ENCODE peak calls at places on chromosome 17, in six cellular contexts. F is astrocyte of the hippocampus; O is fibroblast of the aortic adventitia; A is fibroblast of mammary gland; D is stimulated activated CD8-positive, alpha-beta memory T cell treated with anti-CD3 and anti-CD28 coated beads, Interleukin-15, amount 100 ng/mL, for 24 hours; T is ACHN. U is an unnamed sample.

GRCh38 chr17:8807070-8807550 is 7.9 kb upstream of the MFSD6L start:
- DNase-seq in F (no peak), O (no peak), A (peak; percentile 6), D (no peak), T (no peak), U (peak; percentile 70)

GRCh38 chr17:75110307-75110937 is 653 bp downstream of the ARMC7 start:
- DNase-seq in F (no peak), O (no peak), A (no peak), D (no peak), T (peak; percentile 56), U (peak; percentile 27)

GRCh38 chr17:20197527-20197926 is 188.4 kb downstream of the SPECC1 start:
- DNase-seq in F (no peak), O (no peak), A (no peak), D (no peak), T (no peak), U (no peak)

GRCh38 chr17:64778367-64779290 is 116.5 kb upstream of the SMURF2 start:
- DNase-seq in F (peak; percentile 49), O (no peak), A (no peak), D (no peak), T (no peak), U (no peak)

GRCh38 chr17:8894673-8895578 is 27.5 kb upstream of the PIK3R6 start:
- DNase-seq in F (peak; percentile 82), O (peak; percentile 76), A (peak; percentile 77), D (no peak), T (peak; percentile 56), U (peak; percentile 45)

GRCh38 chr17:49399995-49400394 is 14.7 kb downstream of the PHB1 start:
- DNase-seq in F (no peak), O (no peak), A (no peak), D (no peak), T (no peak), U (no peak)

GRCh38 chr17:40952169-40952568 is 14.6 kb downstream of the KRT39 start:
- DNase-seq in F (no peak), O (no peak), A (no peak), D (no peak), T (no peak), U (no peak)

GRCh38 chr17:70110443-70110880 is 35.4 kb downstream of the KCNJ16 start:
- DNase-seq in F (peak; percentile 88), O (peak; percentile 59), A (peak; percentile 27), D (no peak), T (no peak), U (no peak)

GRCh38 chr17:31487063-31487647 is 95.7 kb downstream of the RAB11FIP4 start:
- DNase-seq in F (no peak), O (no peak), A (no peak), D (no peak), T (no peak), U (no peak)

GRCh38 chr17:71398706-71399620 is 721.9 kb upstream of the SOX9 start:
- DNase-seq in F (peak; percentile 45), O (peak; percentile 16), A (no peak), D (no peak), T (no peak), U (no peak)

GRCh38 chr17:8857919-8858318 is 9.6 kb downstream of the PIK3R6 start:
- DNase-seq in F (no peak), O (peak; percentile 18), A (peak; percentile 88), D (no peak), T (no peak), U (no peak)

GRCh38 chr17:2053380-2054261 is 1.3 kb upstream of the HIC1 start:
- DNase-seq in F (peak; percentile 89), O (peak; percentile 64), A (peak; percentile 76), D (peak; percentile 59), T (peak; percentile 76), U (no peak)

GRCh38 chr17:81462506-81463125 is 50.0 kb downstream of the ACTG1 start:
- DNase-seq in F (no peak), O (no peak), A (no peak), D (no peak), T (no peak), U (no peak)

GRCh38 chr17:27471321-27472269 is 15.3 kb downstream of the KSR1 start:
- DNase-seq in F (peak; percentile 73), O (no peak), A (peak; percentile 21), D (no peak), T (peak; percentile 50), U (no peak)

GRCh38 chr17:15354256-15354655 is 12.9 kb upstream of the TEKT3 start:
- DNase-seq in F (no peak), O (no peak), A (no peak), D (no peak), T (no peak), U (no peak)

GRCh38 chr17:65402513-65403086 is 158.8 kb downstream of the AXIN2 start:
- DNase-seq in F (no peak), O (no peak), A (no peak), D (no peak), T (no peak), U (no peak)

GRCh38 chr17:58120195-58120822 is 27.9 kb upstream of the OR4D1 start:
- DNase-seq in F (peak; percentile 82), O (peak; percentile 72), A (peak; percentile 61), D (no peak), T (peak; percentile 67), U (peak; percentile 24)

GRCh38 chr17:1920948-1921351 is 91.1 kb downstream of the RPA1 start:
- DNase-seq in F (no peak), O (no peak), A (no peak), D (no peak), T (no peak), U (no peak)

GRCh38 chr17:55433029-55433628 is 11.5 kb upstream of the MMD start:
- DNase-seq in F (no peak), O (no peak), A (no peak), D (no peak), T (peak; percentile 57), U (no peak)

GRCh38 chr17:15782809-15783208 is 50.7 kb downstream of the TBC1D26 start:
- DNase-seq in F (peak; percentile 57), O (peak; percentile 22), A (peak; percentile 43), D (no peak), T (no peak), U (no peak)